ENCODE peak calls at places on chromosomes 6 and 20, in four cellular contexts. E is K562, Z is GM12891, F is GM12878. Q is an unnamed sample.

GRCh38 chr20:32820000-32820697 is 395 bp downstream of the MAPRE1 start:
- DNase-seq in E (peak), Z (peak), F (no peak), Q (peak)

GRCh38 chr6:33927551-33927950 is 123.7 kb upstream of the MLN start:
- DNase-seq in E (no peak), Z (no peak), F (no peak), Q (no peak)

GRCh38 chr6:88008821-88009220 is 38.8 kb upstream of the SPACA1 start:
- DNase-seq in E (no peak), Z (no peak), F (no peak), Q (no peak)

GRCh38 chr6:42777126-42777822 is 4.6 kb upstream of the BICRAL start:
- DNase-seq in E (no peak), Z (no peak), F (peak), Q (no peak)

GRCh38 chr6:35505985-35506384 is 6.7 kb downstream of the TULP1 start:
- DNase-seq in E (peak), Z (no peak), F (no peak), Q (no peak)

GRCh38 chr6:103327079-103327478 is 1532.6 kb downstream of the HACE1 start:
- DNase-seq in E (no peak), Z (no peak), F (no peak), Q (no peak)

GRCh38 chr20:53827996-53828672 is 234.5 kb upstream of the ZNF217 start:
- DNase-seq in E (no peak), Z (no peak), F (no peak), Q (no peak)

GRCh38 chr6:56555438-56555872 is 87.2 kb downstream of the DST start:
- DNase-seq in E (no peak), Z (no peak), F (no peak), Q (no peak)

GRCh38 chr6:105402090-105402980 is 547 bp downstream of the PREP start:
- DNase-seq in E (peak), Z (peak), F (no peak), Q (no peak)

GRCh38 chr6:189676-190075 is 102.6 kb upstream of the DUSP22 start:
- DNase-seq in E (no peak), Z (no peak), F (no peak), Q (no peak)

GRCh38 chr6:142844065-142844755 is 100.8 kb downstream of the HIVEP2 start:
- DNase-seq in E (no peak), Z (no peak), F (no peak), Q (no peak)

GRCh38 chr6:139028242-139028657 is 295 bp upstream of the ABRACL start:
- DNase-seq in E (no peak), Z (no peak), F (no peak), Q (no peak)

GRCh38 chr20:13990465-13990864 is at the start of gene SEL1L2:
- DNase-seq in E (peak), Z (no peak), F (no peak), Q (no peak)

GRCh38 chr20:34249291-34249690 is 8.1 kb downstream of the ASIP start:
- DNase-seq in E (no peak), Z (no peak), F (peak), Q (peak)

GRCh38 chr20:15065794-15066193 is 728.4 kb upstream of the FLRT3 start:
- DNase-seq in E (no peak), Z (no peak), F (no peak), Q (no peak)

GRCh38 chr6:31821301-31822037 is 6.1 kb upstream of the HSPA1B start:
- DNase-seq in E (peak), Z (peak), F (no peak), Q (peak)

GRCh38 chr6:129207832-129208231 is 324.9 kb downstream of the LAMA2 start:
- DNase-seq in E (no peak), Z (no peak), F (no peak), Q (no peak)

DNA sequence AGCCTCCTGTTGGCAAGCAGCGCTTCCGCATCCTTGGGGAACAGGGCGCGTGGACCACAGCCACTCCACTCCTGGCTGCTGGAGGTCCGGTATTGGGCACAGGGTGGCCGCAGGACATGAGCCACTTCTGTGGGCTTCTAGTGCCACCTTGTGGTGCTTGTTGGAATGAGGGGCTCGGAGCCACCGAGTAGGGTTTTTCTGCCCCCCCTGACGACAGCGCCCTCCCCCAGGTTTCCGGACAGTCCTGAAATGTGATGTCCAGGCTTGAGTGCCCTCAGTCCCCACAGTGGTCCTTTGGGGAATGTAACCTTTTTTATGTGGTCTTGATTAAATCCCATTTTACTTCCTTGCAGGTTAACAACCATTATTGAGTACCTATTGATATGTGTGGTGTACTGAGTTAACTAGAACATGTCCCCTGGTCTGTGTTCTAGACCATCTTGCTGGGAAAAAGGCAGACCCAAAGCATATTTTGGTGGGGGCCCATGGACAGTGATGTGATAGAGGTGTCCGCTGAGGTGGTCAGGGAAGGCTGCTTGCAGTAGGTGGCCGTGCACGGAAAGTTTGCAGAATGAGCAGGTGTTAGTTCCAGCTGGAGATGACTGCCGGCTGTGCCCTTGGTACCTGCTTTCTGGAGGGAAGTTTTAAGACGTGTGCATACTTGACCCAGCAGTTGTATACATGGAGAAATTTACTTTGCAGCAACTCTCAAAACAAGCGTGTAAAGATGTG is 70.0 kb downstream of the PTPN1 start:
- DNase-seq in E (peak), Z (no peak), F (no peak), Q (peak)
- TF ChIP-seq POLR2AphosphoS5 in E (no peak), Z (peak), F (peak), Q (no peak)

DNA sequence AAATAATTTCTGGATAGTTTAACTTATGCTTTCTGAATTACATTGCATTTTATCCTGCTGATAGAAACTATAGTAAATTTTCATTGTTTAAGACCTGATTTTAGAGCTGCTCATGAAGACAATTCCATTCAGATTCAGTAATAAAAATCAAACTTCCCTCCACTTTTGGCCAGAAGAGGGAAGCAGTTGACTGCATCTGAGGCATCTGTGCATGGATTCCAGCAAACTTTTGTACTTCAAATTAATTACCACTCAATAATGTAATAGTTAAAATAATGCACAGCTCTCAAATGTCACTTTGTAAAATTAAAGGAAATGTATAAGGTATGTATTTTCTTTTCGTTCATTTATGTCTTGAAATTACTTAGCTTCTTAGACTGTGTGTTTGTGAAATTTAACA is 64.2 kb upstream of the SLC35B3 start:
- DNase-seq in E (no peak), Z (no peak), F (no peak), Q (no peak)
- TF ChIP-seq SPI1 in E (no peak), Z (no peak), F (no peak), Q (no peak)

GRCh38 chr6:2244261-2245102 is 923 bp downstream of the GMDS start:
- DNase-seq in E (no peak), Z (no peak), F (no peak), Q (no peak)

GRCh38 chr6:2237001-2237400 is 8.4 kb downstream of the GMDS start:
- DNase-seq in E (no peak), Z (no peak), F (no peak), Q (no peak)

GRCh38 chr6:2242311-2242710 is 3.1 kb downstream of the GMDS start:
- DNase-seq in E (no peak), Z (no peak), F (no peak), Q (no peak)

GRCh38 chr6:2245103-2245953 is at the start of gene GMDS:
- DNase-seq in E (peak), Z (peak), F (no peak), Q (peak)

GRCh38 chr6:2240961-2241360 is 4.4 kb downstream of the GMDS start:
- DNase-seq in E (no peak), Z (no peak), F (no peak), Q (no peak)
- TF ChIP-seq POLR2AphosphoS5 in E (no peak), Z (no peak), F (no peak), Q (no peak)

GRCh38 chr6:28789553-28790083 is 134.2 kb downstream of the TRIM27 start:
- DNase-seq in E (peak), Z (no peak), F (no peak), Q (peak)
- TF ChIP-seq SPI1 in E (peak), Z (no peak), F (no peak), Q (no peak)

Q was measured in HL-60.